ENCODE peak calls at places on chromosomes 4 and X, in seven cellular contexts. One of them, this sample, is unnamed.

GRCh38 chr4:94127707-94128328 is 79.8 kb upstream of the SMARCAD1 start:
- DNase-seq in neural progenitor cell: peak
- DNase-seq in KG1: peak
- DNase-seq in effector memory CD4-positive, alpha-beta T cell: no peak
- DNase-seq in NCI-H1417: peak
- DNase-seq in stimulated activated CD8-positive, alpha-beta memory T cell treated with anti-CD3 and anti-CD28 coated beads, Interleukin-2, amount 100 ng/mL, for 48 hours: no peak
- DNase-seq in erythroblast: peak
- DNase-seq in this sample: no peak

GRCh38 chrX:110210417-110211139 is 107.3 kb downstream of the AMMECR1 start:
- DNase-seq in neural progenitor cell: no peak
- DNase-seq in KG1: no peak
- DNase-seq in effector memory CD4-positive, alpha-beta T cell: no peak
- DNase-seq in NCI-H1417: peak
- DNase-seq in stimulated activated CD8-positive, alpha-beta memory T cell treated with anti-CD3 and anti-CD28 coated beads, Interleukin-2, amount 100 ng/mL, for 48 hours: no peak
- DNase-seq in erythroblast: no peak
- DNase-seq in this sample: no peak

GRCh38 chr4:82988323-82988832 is 22.2 kb downstream of the LIN54 start:
- DNase-seq in neural progenitor cell: no peak
- DNase-seq in KG1: no peak
- DNase-seq in effector memory CD4-positive, alpha-beta T cell: no peak
- DNase-seq in NCI-H1417: peak
- DNase-seq in stimulated activated CD8-positive, alpha-beta memory T cell treated with anti-CD3 and anti-CD28 coated beads, Interleukin-2, amount 100 ng/mL, for 48 hours: no peak
- DNase-seq in erythroblast: no peak
- DNase-seq in this sample: no peak

GRCh38 chr4:33954759-33955158 is 2289.6 kb downstream of the ARAP2 start:
- DNase-seq in neural progenitor cell: no peak
- DNase-seq in KG1: no peak
- DNase-seq in effector memory CD4-positive, alpha-beta T cell: no peak
- DNase-seq in NCI-H1417: no peak
- DNase-seq in stimulated activated CD8-positive, alpha-beta memory T cell treated with anti-CD3 and anti-CD28 coated beads, Interleukin-2, amount 100 ng/mL, for 48 hours: no peak
- DNase-seq in erythroblast: no peak
- DNase-seq in this sample: no peak

GRCh38 chrX:18424482-18425198 is 768 bp upstream of the CDKL5 start:
- DNase-seq in neural progenitor cell: peak
- DNase-seq in KG1: no peak
- DNase-seq in effector memory CD4-positive, alpha-beta T cell: no peak
- DNase-seq in NCI-H1417: peak
- DNase-seq in stimulated activated CD8-positive, alpha-beta memory T cell treated with anti-CD3 and anti-CD28 coated beads, Interleukin-2, amount 100 ng/mL, for 48 hours: no peak
- DNase-seq in erythroblast: peak
- DNase-seq in this sample: peak

GRCh38 chrX:65127804-65128203 is 151.6 kb upstream of the ZC4H2 start:
- DNase-seq in neural progenitor cell: no peak
- DNase-seq in KG1: peak
- DNase-seq in effector memory CD4-positive, alpha-beta T cell: no peak
- DNase-seq in NCI-H1417: no peak
- DNase-seq in stimulated activated CD8-positive, alpha-beta memory T cell treated with anti-CD3 and anti-CD28 coated beads, Interleukin-2, amount 100 ng/mL, for 48 hours: no peak
- DNase-seq in erythroblast: no peak
- DNase-seq in this sample: no peak

GRCh38 chr4:174600391-174600790 is 78.1 kb upstream of the HPGD start:
- DNase-seq in neural progenitor cell: no peak
- DNase-seq in KG1: no peak
- DNase-seq in effector memory CD4-positive, alpha-beta T cell: no peak
- DNase-seq in NCI-H1417: no peak
- DNase-seq in stimulated activated CD8-positive, alpha-beta memory T cell treated with anti-CD3 and anti-CD28 coated beads, Interleukin-2, amount 100 ng/mL, for 48 hours: no peak
- DNase-seq in erythroblast: no peak
- DNase-seq in this sample: no peak

GRCh38 chr4:159871141-159871540 is 768.3 kb downstream of the RAPGEF2 start:
- DNase-seq in neural progenitor cell: no peak
- DNase-seq in KG1: no peak
- DNase-seq in effector memory CD4-positive, alpha-beta T cell: no peak
- DNase-seq in NCI-H1417: no peak
- DNase-seq in stimulated activated CD8-positive, alpha-beta memory T cell treated with anti-CD3 and anti-CD28 coated beads, Interleukin-2, amount 100 ng/mL, for 48 hours: no peak
- DNase-seq in erythroblast: no peak
- DNase-seq in this sample: no peak

GRCh38 chrX:41922125-41922521 is 1.2 kb downstream of the CASK start:
- DNase-seq in neural progenitor cell: peak
- DNase-seq in KG1: no peak
- DNase-seq in effector memory CD4-positive, alpha-beta T cell: peak
- DNase-seq in NCI-H1417: peak
- DNase-seq in stimulated activated CD8-positive, alpha-beta memory T cell treated with anti-CD3 and anti-CD28 coated beads, Interleukin-2, amount 100 ng/mL, for 48 hours: no peak
- DNase-seq in erythroblast: no peak
- DNase-seq in this sample: peak

GRCh38 chr4:78337216-78337615 is 214.4 kb upstream of the ANXA3 start:
- DNase-seq in neural progenitor cell: no peak
- DNase-seq in KG1: no peak
- DNase-seq in effector memory CD4-positive, alpha-beta T cell: no peak
- DNase-seq in NCI-H1417: no peak
- DNase-seq in stimulated activated CD8-positive, alpha-beta memory T cell treated with anti-CD3 and anti-CD28 coated beads, Interleukin-2, amount 100 ng/mL, for 48 hours: no peak
- DNase-seq in erythroblast: no peak
- DNase-seq in this sample: no peak

GRCh38 chr4:100009490-100009889 is 59.4 kb upstream of the H2AZ1 start:
- DNase-seq in neural progenitor cell: no peak
- DNase-seq in KG1: no peak
- DNase-seq in effector memory CD4-positive, alpha-beta T cell: no peak
- DNase-seq in NCI-H1417: no peak
- DNase-seq in stimulated activated CD8-positive, alpha-beta memory T cell treated with anti-CD3 and anti-CD28 coated beads, Interleukin-2, amount 100 ng/mL, for 48 hours: no peak
- DNase-seq in erythroblast: no peak
- DNase-seq in this sample: no peak